ENCODE peak calls at places on chromosomes 16 and 17, in nine cellular contexts. One of them, this sample, is unnamed.

GRCh38 chr17:58533616-58534188 is 19.3 kb upstream of the MTMR4 start:
- DNase-seq in neural crest cell: no peak
- DNase-seq in anterior cingulate cortex: peak
- DNase-seq in EH: no peak
- DNase-seq in AG08396: no peak
- DNase-seq in heart right ventricle: no peak
- DNase-seq in BJ: no peak
- DNase-seq in dermis microvascular lymphatic vessel endothelial cell: no peak
- DNase-seq in HTR-8/SVneo: no peak
- DNase-seq in this sample: no peak

GRCh38 chr16:12766853-12767252 is 36.8 kb downstream of the CPPED1 start:
- DNase-seq in neural crest cell: no peak
- DNase-seq in anterior cingulate cortex: no peak
- DNase-seq in EH: no peak
- DNase-seq in AG08396: no peak
- DNase-seq in heart right ventricle: no peak
- DNase-seq in BJ: no peak
- DNase-seq in dermis microvascular lymphatic vessel endothelial cell: no peak
- DNase-seq in HTR-8/SVneo: no peak
- DNase-seq in this sample: no peak

GRCh38 chr16:4257646-4258556 is 14.9 kb downstream of the TFAP4 start:
- DNase-seq in neural crest cell: no peak
- DNase-seq in anterior cingulate cortex: no peak
- DNase-seq in EH: peak
- DNase-seq in AG08396: no peak
- DNase-seq in heart right ventricle: peak
- DNase-seq in BJ: no peak
- DNase-seq in dermis microvascular lymphatic vessel endothelial cell: no peak
- DNase-seq in HTR-8/SVneo: no peak
- DNase-seq in this sample: no peak

GRCh38 chr17:63995626-63996025 is 2.5 kb upstream of the PRR29 start:
- DNase-seq in neural crest cell: no peak
- DNase-seq in anterior cingulate cortex: no peak
- DNase-seq in EH: no peak
- DNase-seq in AG08396: no peak
- DNase-seq in heart right ventricle: no peak
- DNase-seq in BJ: no peak
- DNase-seq in dermis microvascular lymphatic vessel endothelial cell: no peak
- DNase-seq in HTR-8/SVneo: no peak
- DNase-seq in this sample: no peak

GRCh38 chr17:82440991-82441627 is 9.4 kb downstream of the CYBC1 start:
- DNase-seq in neural crest cell: no peak
- DNase-seq in anterior cingulate cortex: no peak
- DNase-seq in EH: no peak
- DNase-seq in AG08396: peak
- DNase-seq in heart right ventricle: no peak
- DNase-seq in BJ: no peak
- DNase-seq in dermis microvascular lymphatic vessel endothelial cell: no peak
- DNase-seq in HTR-8/SVneo: no peak
- DNase-seq in this sample: peak

GRCh38 chr16:11112723-11113348 is 143.2 kb downstream of the SOCS1 start:
- DNase-seq in neural crest cell: no peak
- DNase-seq in anterior cingulate cortex: no peak
- DNase-seq in EH: no peak
- DNase-seq in AG08396: no peak
- DNase-seq in heart right ventricle: no peak
- DNase-seq in BJ: no peak
- DNase-seq in dermis microvascular lymphatic vessel endothelial cell: no peak
- DNase-seq in HTR-8/SVneo: no peak
- DNase-seq in this sample: peak

GRCh38 chr16:16940351-16940750 is 530.4 kb downstream of the XYLT1 start:
- DNase-seq in neural crest cell: no peak
- DNase-seq in anterior cingulate cortex: no peak
- DNase-seq in EH: no peak
- DNase-seq in AG08396: no peak
- DNase-seq in heart right ventricle: no peak
- DNase-seq in BJ: no peak
- DNase-seq in dermis microvascular lymphatic vessel endothelial cell: no peak
- DNase-seq in HTR-8/SVneo: no peak
- DNase-seq in this sample: no peak

GRCh38 chr17:17057057-17057551 is 14.8 kb downstream of the MPRIP start:
- DNase-seq in neural crest cell: no peak
- DNase-seq in anterior cingulate cortex: no peak
- DNase-seq in EH: no peak
- DNase-seq in AG08396: no peak
- DNase-seq in heart right ventricle: no peak
- DNase-seq in BJ: no peak
- DNase-seq in dermis microvascular lymphatic vessel endothelial cell: no peak
- DNase-seq in HTR-8/SVneo: no peak
- DNase-seq in this sample: no peak

GRCh38 chr16:668519-669171 is 713 bp downstream of the RHOT2 start:
- DNase-seq in neural crest cell: no peak
- DNase-seq in anterior cingulate cortex: no peak
- DNase-seq in EH: peak
- DNase-seq in AG08396: no peak
- DNase-seq in heart right ventricle: no peak
- DNase-seq in BJ: no peak
- DNase-seq in dermis microvascular lymphatic vessel endothelial cell: peak
- DNase-seq in HTR-8/SVneo: no peak
- DNase-seq in this sample: no peak

GRCh38 chr16:21953541-21953902 is 361 bp downstream of the UQCRC2 start:
- DNase-seq in neural crest cell: no peak
- DNase-seq in anterior cingulate cortex: no peak
- DNase-seq in EH: no peak
- DNase-seq in AG08396: no peak
- DNase-seq in heart right ventricle: no peak
- DNase-seq in BJ: no peak
- DNase-seq in dermis microvascular lymphatic vessel endothelial cell: no peak
- DNase-seq in HTR-8/SVneo: no peak
- DNase-seq in this sample: no peak

GRCh38 chr16:46873201-46873600 is 11.0 kb upstream of the GPT2 start:
- DNase-seq in neural crest cell: no peak
- DNase-seq in anterior cingulate cortex: no peak
- DNase-seq in EH: no peak
- DNase-seq in AG08396: no peak
- DNase-seq in heart right ventricle: no peak
- DNase-seq in BJ: no peak
- DNase-seq in dermis microvascular lymphatic vessel endothelial cell: no peak
- DNase-seq in HTR-8/SVneo: no peak
- DNase-seq in this sample: no peak

GRCh38 chr17:74809031-74809430 is 32.9 kb upstream of the NAT9 start:
- DNase-seq in neural crest cell: no peak
- DNase-seq in anterior cingulate cortex: no peak
- DNase-seq in EH: no peak
- DNase-seq in AG08396: no peak
- DNase-seq in heart right ventricle: no peak
- DNase-seq in BJ: no peak
- DNase-seq in dermis microvascular lymphatic vessel endothelial cell: no peak
- DNase-seq in HTR-8/SVneo: no peak
- DNase-seq in this sample: no peak

GRCh38 chr17:34760931-34761500 is 181.6 kb downstream of the TMEM132E start:
- DNase-seq in neural crest cell: no peak
- DNase-seq in anterior cingulate cortex: no peak
- DNase-seq in EH: no peak
- DNase-seq in AG08396: no peak
- DNase-seq in heart right ventricle: no peak
- DNase-seq in BJ: no peak
- DNase-seq in dermis microvascular lymphatic vessel endothelial cell: no peak
- DNase-seq in HTR-8/SVneo: no peak
- DNase-seq in this sample: no peak

GRCh38 chr17:13920413-13920812 is 148.9 kb upstream of the COX10 start:
- DNase-seq in neural crest cell: no peak
- DNase-seq in anterior cingulate cortex: no peak
- DNase-seq in EH: no peak
- DNase-seq in AG08396: no peak
- DNase-seq in heart right ventricle: no peak
- DNase-seq in BJ: no peak
- DNase-seq in dermis microvascular lymphatic vessel endothelial cell: no peak
- DNase-seq in HTR-8/SVneo: no peak
- DNase-seq in this sample: no peak

GRCh38 chr17:33924105-33924504 is 331.0 kb upstream of the CCL2 start:
- DNase-seq in neural crest cell: no peak
- DNase-seq in anterior cingulate cortex: no peak
- DNase-seq in EH: no peak
- DNase-seq in AG08396: no peak
- DNase-seq in heart right ventricle: no peak
- DNase-seq in BJ: no peak
- DNase-seq in dermis microvascular lymphatic vessel endothelial cell: no peak
- DNase-seq in HTR-8/SVneo: no peak
- DNase-seq in this sample: no peak

GRCh38 chr17:31789707-31790505 is 69.1 kb downstream of the COPRS start:
- DNase-seq in neural crest cell: no peak
- DNase-seq in anterior cingulate cortex: no peak
- DNase-seq in EH: no peak
- DNase-seq in AG08396: no peak
- DNase-seq in heart right ventricle: no peak
- DNase-seq in BJ: no peak
- DNase-seq in dermis microvascular lymphatic vessel endothelial cell: no peak
- DNase-seq in HTR-8/SVneo: no peak
- DNase-seq in this sample: no peak

GRCh38 chr16:30541502-30542329 is 7.1 kb upstream of the ZNF747 start:
- DNase-seq in neural crest cell: no peak
- DNase-seq in anterior cingulate cortex: no peak
- DNase-seq in EH: peak
- DNase-seq in AG08396: no peak
- DNase-seq in heart right ventricle: peak
- DNase-seq in BJ: no peak
- DNase-seq in dermis microvascular lymphatic vessel endothelial cell: peak
- DNase-seq in HTR-8/SVneo: no peak
- DNase-seq in this sample: no peak

GRCh38 chr17:2174048-2174447 is 119.1 kb downstream of the HIC1 start:
- DNase-seq in neural crest cell: no peak
- DNase-seq in anterior cingulate cortex: no peak
- DNase-seq in EH: peak
- DNase-seq in AG08396: no peak
- DNase-seq in heart right ventricle: no peak
- DNase-seq in BJ: no peak
- DNase-seq in dermis microvascular lymphatic vessel endothelial cell: no peak
- DNase-seq in HTR-8/SVneo: no peak
- DNase-seq in this sample: no peak

GRCh38 chr17:46785696-46786095 is 32.8 kb downstream of the WNT3 start:
- DNase-seq in neural crest cell: no peak
- DNase-seq in anterior cingulate cortex: no peak
- DNase-seq in EH: peak
- DNase-seq in AG08396: no peak
- DNase-seq in heart right ventricle: no peak
- DNase-seq in BJ: no peak
- DNase-seq in dermis microvascular lymphatic vessel endothelial cell: no peak
- DNase-seq in HTR-8/SVneo: no peak
- DNase-seq in this sample: no peak

GRCh38 chr16:82855471-82855870 is 228.7 kb downstream of the CDH13 start:
- DNase-seq in neural crest cell: no peak
- DNase-seq in anterior cingulate cortex: no peak
- DNase-seq in EH: peak
- DNase-seq in AG08396: no peak
- DNase-seq in heart right ventricle: no peak
- DNase-seq in BJ: no peak
- DNase-seq in dermis microvascular lymphatic vessel endothelial cell: no peak
- DNase-seq in HTR-8/SVneo: no peak
- DNase-seq in this sample: no peak

GRCh38 chr16:3536851-3537250 is 36.0 kb downstream of the CLUAP1 start:
- DNase-seq in neural crest cell: no peak
- DNase-seq in anterior cingulate cortex: peak
- DNase-seq in EH: no peak
- DNase-seq in AG08396: peak
- DNase-seq in heart right ventricle: peak
- DNase-seq in BJ: no peak
- DNase-seq in dermis microvascular lymphatic vessel endothelial cell: no peak
- DNase-seq in HTR-8/SVneo: no peak
- DNase-seq in this sample: no peak

GRCh38 chr17:76726766-76727718 is at the start of gene METTL23:
- DNase-seq in neural crest cell: peak
- DNase-seq in anterior cingulate cortex: peak
- DNase-seq in EH: peak
- DNase-seq in AG08396: peak
- DNase-seq in heart right ventricle: peak
- DNase-seq in BJ: no peak
- DNase-seq in dermis microvascular lymphatic vessel endothelial cell: peak
- DNase-seq in HTR-8/SVneo: peak
- DNase-seq in this sample: peak

GRCh38 chr17:78110363-78111011 is 18.1 kb downstream of the TMC6 start:
- DNase-seq in neural crest cell: no peak
- DNase-seq in anterior cingulate cortex: no peak
- DNase-seq in EH: no peak
- DNase-seq in AG08396: no peak
- DNase-seq in heart right ventricle: no peak
- DNase-seq in BJ: no peak
- DNase-seq in dermis microvascular lymphatic vessel endothelial cell: no peak
- DNase-seq in HTR-8/SVneo: no peak
- DNase-seq in this sample: no peak

GRCh38 chr17:4499431-4500187 is 928 bp downstream of the SPNS2 start:
- DNase-seq in neural crest cell: peak
- DNase-seq in anterior cingulate cortex: peak
- DNase-seq in EH: no peak
- DNase-seq in AG08396: no peak
- DNase-seq in heart right ventricle: peak
- DNase-seq in BJ: no peak
- DNase-seq in dermis microvascular lymphatic vessel endothelial cell: peak
- DNase-seq in HTR-8/SVneo: no peak
- DNase-seq in this sample: peak

GRCh38 chr16:12295395-12295794 is 318.9 kb downstream of the SNX29 start:
- DNase-seq in neural crest cell: no peak
- DNase-seq in anterior cingulate cortex: no peak
- DNase-seq in EH: no peak
- DNase-seq in AG08396: no peak
- DNase-seq in heart right ventricle: no peak
- DNase-seq in BJ: no peak
- DNase-seq in dermis microvascular lymphatic vessel endothelial cell: peak
- DNase-seq in HTR-8/SVneo: no peak
- DNase-seq in this sample: no peak

GRCh38 chr16:84520778-84521770 is 16.6 kb upstream of the MEAK7 start:
- DNase-seq in neural crest cell: no peak
- DNase-seq in anterior cingulate cortex: no peak
- DNase-seq in EH: no peak
- DNase-seq in AG08396: no peak
- DNase-seq in heart right ventricle: no peak
- DNase-seq in BJ: no peak
- DNase-seq in dermis microvascular lymphatic vessel endothelial cell: no peak
- DNase-seq in HTR-8/SVneo: no peak
- DNase-seq in this sample: no peak

GRCh38 chr17:39595928-39596327 is 11.8 kb downstream of the NEUROD2 start:
- DNase-seq in neural crest cell: no peak
- DNase-seq in anterior cingulate cortex: no peak
- DNase-seq in EH: no peak
- DNase-seq in AG08396: no peak
- DNase-seq in heart right ventricle: no peak
- DNase-seq in BJ: no peak
- DNase-seq in dermis microvascular lymphatic vessel endothelial cell: no peak
- DNase-seq in HTR-8/SVneo: no peak
- DNase-seq in this sample: no peak

GRCh38 chr17:38724337-38724988 is 5.7 kb upstream of the CISD3 start:
- DNase-seq in neural crest cell: no peak
- DNase-seq in anterior cingulate cortex: peak
- DNase-seq in EH: no peak
- DNase-seq in AG08396: no peak
- DNase-seq in heart right ventricle: no peak
- DNase-seq in BJ: no peak
- DNase-seq in dermis microvascular lymphatic vessel endothelial cell: no peak
- DNase-seq in HTR-8/SVneo: no peak
- DNase-seq in this sample: no peak

GRCh38 chr16:3793161-3793576 is 75.8 kb upstream of the TRAP1 start:
- DNase-seq in neural crest cell: no peak
- DNase-seq in anterior cingulate cortex: peak
- DNase-seq in EH: no peak
- DNase-seq in AG08396: peak
- DNase-seq in heart right ventricle: peak
- DNase-seq in BJ: no peak
- DNase-seq in dermis microvascular lymphatic vessel endothelial cell: peak
- DNase-seq in HTR-8/SVneo: no peak
- DNase-seq in this sample: no peak

GRCh38 chr17:77999413-78000173 is 41.1 kb downstream of the TNRC6C start:
- DNase-seq in neural crest cell: no peak
- DNase-seq in anterior cingulate cortex: no peak
- DNase-seq in EH: peak
- DNase-seq in AG08396: peak
- DNase-seq in heart right ventricle: no peak
- DNase-seq in BJ: no peak
- DNase-seq in dermis microvascular lymphatic vessel endothelial cell: peak
- DNase-seq in HTR-8/SVneo: peak
- DNase-seq in this sample: no peak

GRCh38 chr17:77723071-77723908 is 235.2 kb upstream of the TNRC6C start:
- DNase-seq in neural crest cell: no peak
- DNase-seq in anterior cingulate cortex: peak
- DNase-seq in EH: no peak
- DNase-seq in AG08396: peak
- DNase-seq in heart right ventricle: no peak
- DNase-seq in BJ: no peak
- DNase-seq in dermis microvascular lymphatic vessel endothelial cell: no peak
- DNase-seq in HTR-8/SVneo: no peak
- DNase-seq in this sample: no peak